ENCODE peak calls at places on chromosome 20, in four cellular contexts. U is heart left ventricle, Z is skeletal muscle cell, N is ureter. X is an unnamed sample.

GRCh38 chr20:36462440-36463211 is 78.7 kb upstream of the MYL9 start:
- DNase-seq in U (peak), Z (no peak), N (peak), X (peak)

GRCh38 chr20:49675368-49676151 is 38.1 kb downstream of the B4GALT5 start:
- DNase-seq in U (no peak), Z (no peak), N (no peak), X (no peak)

GRCh38 chr20:32433311-32434021 is 75.3 kb downstream of the ASXL1 start:
- DNase-seq in U (peak), Z (no peak), N (no peak), X (no peak)

GRCh38 chr20:52791091-52791490 is 181.1 kb upstream of the TSHZ2 start:
- DNase-seq in U (no peak), Z (no peak), N (no peak), X (no peak)

GRCh38 chr20:48002517-48002970 is 217.3 kb upstream of the SULF2 start:
- DNase-seq in U (no peak), Z (no peak), N (no peak), X (no peak)

GRCh38 chr20:22382742-22383141 is 201.6 kb downstream of the FOXA2 start:
- DNase-seq in U (no peak), Z (peak), N (no peak), X (no peak)

GRCh38 chr20:14219801-14220461 is 117.5 kb downstream of the FLRT3 start:
- DNase-seq in U (no peak), Z (no peak), N (no peak), X (no peak)

GRCh38 chr20:2171266-2171790 is 69.7 kb downstream of the STK35 start:
- DNase-seq in U (no peak), Z (no peak), N (no peak), X (no peak)

GRCh38 chr20:13554706-13555105 is 84.0 kb downstream of the TASP1 start:
- DNase-seq in U (no peak), Z (no peak), N (no peak), X (peak)

GRCh38 chr20:63890201-63890576 is 4.7 kb upstream of the DNAJC5 start:
- DNase-seq in U (no peak), Z (no peak), N (no peak), X (no peak)

GRCh38 chr20:25865715-25866656 is 169.3 kb upstream of the ZNF337 start:
- DNase-seq in U (peak), Z (no peak), N (peak), X (no peak)

GRCh38 chr20:276620-277495 is 13.7 kb downstream of the C20orf96 start:
- DNase-seq in U (no peak), Z (no peak), N (no peak), X (no peak)

GRCh38 chr20:22678678-22679077 is 94.3 kb upstream of the FOXA2 start:
- DNase-seq in U (no peak), Z (no peak), N (no peak), X (no peak)

X was measured in HS-5.